ENCODE peak calls at places on chromosomes 4 and X, in four cellular contexts. K is HFFc6, E is pancreas, A is heart left ventricle. Z is an unnamed sample.

GRCh38 chr4:176988226-176988625 is 195.5 kb upstream of the VEGFC start:
- DNase-seq in E (no peak), K (peak; percentile 97), A (no peak), Z (peak; percentile 36)

GRCh38 chr4:98993419-98994071 is 2.0 kb upstream of the METAP1 start:
- DNase-seq in A (peak; percentile 65), K (no peak), E (peak; percentile 13), Z (no peak)

GRCh38 chrX:69323786-69324720 is 158.8 kb upstream of the PJA1 start:
- DNase-seq in A (no peak), K (no peak), E (no peak), Z (no peak)

GRCh38 chr4:170259631-170260153 is 169.9 kb upstream of the AADAT start:
- DNase-seq in E (peak; percentile 77), A (no peak), K (peak; percentile 68), Z (peak; percentile 80)

GRCh38 chr4:136526517-136526916 is 1005.8 kb downstream of the PCDH18 start:
- DNase-seq in K (no peak), E (no peak), A (no peak), Z (no peak)

GRCh38 chr4:15936495-15936894 is 2.0 kb downstream of the FGFBP1 start:
- DNase-seq in K (no peak), A (no peak), E (no peak), Z (no peak)

GRCh38 chrX:3136161-3136961 is 95.1 kb downstream of the ARSF start:
- DNase-seq in K (no peak), E (no peak), A (no peak), Z (peak; percentile 10)

GRCh38 chr4:20428410-20429160 is 176.9 kb downstream of the SLIT2 start:
- DNase-seq in E (no peak), A (no peak), K (no peak), Z (no peak)

GRCh38 chrX:76434103-76434741 is 6.7 kb downstream of the MAGEE1 start:
- DNase-seq in K (no peak), A (no peak), E (no peak), Z (no peak)

GRCh38 chr4:173411106-173411703 is 12.3 kb upstream of the SCRG1 start:
- DNase-seq in K (no peak), A (no peak), E (no peak), Z (no peak)

GRCh38 chr4:65450899-65451298 is 219.4 kb downstream of the EPHA5 start:
- DNase-seq in E (no peak), A (no peak), K (no peak), Z (no peak)

GRCh38 chrX:74248889-74249288 is 55.1 kb upstream of the ZCCHC13 start:
- DNase-seq in E (no peak), A (no peak), K (no peak), Z (peak; percentile 31)

GRCh38 chr4:17788956-17789355 is 7.5 kb upstream of the FAM184B start:
- DNase-seq in E (no peak), A (no peak), K (no peak), Z (no peak)

GRCh38 chr4:142743071-142743825 is 102.9 kb downstream of the INPP4B start:
- DNase-seq in A (no peak), K (peak; percentile 46), E (no peak), Z (peak; percentile 6)

GRCh38 chr4:183327827-183328226 is 5.6 kb upstream of the CLDN24 start:
- DNase-seq in K (no peak), A (no peak), E (no peak), Z (no peak)

GRCh38 chr4:77600521-77601451 is 4.8 kb upstream of the CXCL13 start:
- DNase-seq in K (peak; percentile 6), A (no peak), E (peak; percentile 43), Z (peak; percentile 38)

GRCh38 chr4:150308824-150309472 is 230.7 kb downstream of the DCLK2 start:
- DNase-seq in K (peak; percentile 66), E (no peak), A (no peak), Z (no peak)

GRCh38 chrX:13005671-13006473 is 31.0 kb downstream of the TMSB4X start:
- DNase-seq in E (no peak), K (no peak), A (no peak), Z (no peak)

GRCh38 chr4:105596676-105597075 is 44.3 kb downstream of the ARHGEF38 start:
- DNase-seq in K (no peak), E (no peak), A (no peak), Z (no peak)

GRCh38 chr4:95761441-95761840 is 78.5 kb upstream of the PDHA2 start:
- DNase-seq in E (no peak), K (no peak), A (no peak), Z (no peak)

GRCh38 chrX:71178908-71179307 is 34.3 kb downstream of the NLGN3 start:
- DNase-seq in K (peak; percentile 12), E (peak; percentile 66), A (no peak), Z (peak; percentile 53)

GRCh38 chr4:38232741-38233140 is 272.5 kb downstream of the PTTG2 start:
- DNase-seq in K (no peak), E (no peak), A (no peak), Z (no peak)

GRCh38 chr4:16722386-16722785 is 176.1 kb downstream of the LDB2 start:
- DNase-seq in E (no peak), A (no peak), K (peak; percentile 49), Z (no peak)

GRCh38 chr4:3824521-3825270 is 58.5 kb downstream of the ADRA2C start:
- DNase-seq in K (no peak), A (peak; percentile 38), E (no peak), Z (no peak)
- TF ChIP-seq CTCF in K (no peak), A (no peak), E (no peak), Z (no peak)

DNA sequence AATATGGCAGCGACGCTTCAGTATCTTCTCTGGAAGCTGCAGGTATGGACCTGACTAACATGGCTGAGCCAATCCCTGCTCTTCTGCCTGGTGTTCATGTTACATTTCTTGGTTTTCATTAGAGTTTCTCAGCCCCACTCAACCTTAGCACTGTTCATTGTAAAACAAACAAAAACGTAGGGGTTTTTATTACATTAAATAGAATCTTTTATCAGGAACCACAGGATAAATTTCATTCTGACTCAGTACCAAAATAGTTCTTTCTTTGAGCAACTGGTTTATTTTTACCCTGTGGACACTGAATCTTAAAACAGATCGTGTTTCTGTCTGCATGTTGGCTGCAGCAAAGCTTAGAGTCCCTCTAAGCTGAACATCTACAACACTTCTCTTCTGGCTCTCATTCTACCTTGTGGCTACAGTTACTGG is 27.1 kb downstream of the FHIP1A start:
- DNase-seq in A (no peak), K (no peak), E (no peak), Z (no peak)
- TF ChIP-seq CTCF in A (no peak), K (no peak), E (no peak), Z (no peak)

DNA sequence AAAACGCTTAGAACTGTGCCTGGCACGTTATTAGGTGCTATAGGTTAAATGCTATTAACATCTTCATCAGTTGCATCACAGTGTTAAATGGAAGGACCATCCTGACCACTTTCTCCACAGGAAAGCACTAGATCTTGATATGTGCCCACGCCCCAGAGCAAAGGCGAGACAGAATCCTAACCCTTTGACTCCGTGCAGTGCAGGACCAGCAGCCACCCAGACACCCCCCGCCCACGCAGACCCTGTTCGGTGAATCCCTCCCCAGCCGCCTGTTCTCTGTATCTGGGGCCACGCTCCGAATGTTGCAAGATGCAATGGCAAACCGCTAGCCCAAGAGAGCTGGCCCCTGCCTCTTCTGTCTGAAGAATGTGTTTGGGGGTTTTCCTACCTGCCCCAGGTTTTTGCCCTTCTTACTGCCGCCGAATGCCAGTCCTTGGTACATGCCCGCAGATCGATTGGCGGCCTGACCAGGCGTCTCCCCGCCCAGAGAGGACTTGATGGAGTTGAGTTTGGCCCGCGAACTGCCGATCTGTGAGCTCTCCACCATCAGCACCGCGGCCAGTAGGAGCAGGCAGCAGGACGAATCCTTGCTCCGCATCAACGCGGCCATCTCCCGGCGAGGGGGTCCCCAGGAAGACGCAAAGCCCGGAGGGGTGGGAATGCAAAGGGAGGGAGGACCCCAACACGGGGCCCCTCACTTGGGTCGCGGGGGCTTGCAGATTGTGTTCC is 967 bp downstream of the DKK2 start:
- DNase-seq in E (peak; percentile 9), K (no peak), A (peak; percentile 47), Z (no peak)
- TF ChIP-seq CTCF in E (no peak), K (no peak), A (no peak), Z (no peak)

DNA sequence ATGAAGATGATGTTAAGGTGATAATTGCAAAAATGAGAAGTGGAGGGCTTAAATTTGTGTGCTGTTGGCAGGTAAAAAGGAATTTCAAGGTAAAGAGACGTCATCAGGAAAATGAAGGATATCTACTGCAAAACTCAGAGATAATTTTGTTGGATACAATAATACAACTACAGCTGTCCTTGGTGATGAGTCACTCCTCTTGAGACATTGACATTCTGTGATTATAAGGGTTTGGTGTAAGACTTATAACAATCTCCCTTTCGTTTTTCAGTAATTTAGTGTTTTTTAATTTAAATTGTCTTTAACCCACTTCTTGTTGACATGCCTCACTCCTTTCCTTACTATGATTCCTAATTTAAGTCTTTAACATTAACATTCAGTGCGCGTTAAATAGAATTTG is 1074.1 kb upstream of the SLIT2 start:
- DNase-seq in A (no peak), K (peak; percentile 9), E (no peak), Z (no peak)
- TF ChIP-seq CTCF in A (no peak), K (no peak), E (no peak), Z (no peak)

GRCh38 chr4:165204462-165204830 is 2.9 kb upstream of the KLHL2 start:
- DNase-seq in K (no peak), E (no peak), A (no peak), Z (peak; percentile 2)

GRCh38 chr4:165208322-165208652 is 926 bp downstream of the KLHL2 start:
- DNase-seq in E (no peak), K (no peak), A (no peak), Z (no peak)

GRCh38 chr4:165207431-165208321 is at the start of gene KLHL2:
- DNase-seq in E (peak; percentile 78), K (peak; percentile 34), A (peak; percentile 93), Z (peak; percentile 72)

GRCh38 chr4:165208741-165209388 is 1.5 kb downstream of the KLHL2 start:
- DNase-seq in K (no peak), E (no peak), A (no peak), Z (no peak)

GRCh38 chr4:165207016-165207430 is 338 bp upstream of the KLHL2 start:
- DNase-seq in E (no peak), A (no peak), K (peak; percentile 5), Z (no peak)
- TF ChIP-seq CTCF in E (no peak), A (no peak), K (no peak), Z (no peak)

Z was measured in Calu3.